ENCODE peak calls at places on chromosomes 7 and 10, in six cellular contexts. One of them, this sample, is unnamed.

GRCh38 chr7:99597762-99598501 is at the start of gene TMEM225B:
- DNase-seq in CD4-positive, alpha-beta T cell: no peak
- DNase-seq in neural progenitor cell: no peak
- DNase-seq in heart right ventricle: no peak
- DNase-seq in dorsolateral prefrontal cortex: no peak
- DNase-seq in sigmoid colon: no peak
- DNase-seq in this sample: no peak

GRCh38 chr7:157786375-157787274 is 449.8 kb downstream of the DNAJB6 start:
- DNase-seq in CD4-positive, alpha-beta T cell: no peak
- DNase-seq in neural progenitor cell: no peak
- DNase-seq in heart right ventricle: no peak
- DNase-seq in dorsolateral prefrontal cortex: no peak
- DNase-seq in sigmoid colon: no peak
- DNase-seq in this sample: no peak

GRCh38 chr7:137996386-137996851 is 5.5 kb downstream of the CREB3L2 start:
- DNase-seq in CD4-positive, alpha-beta T cell: no peak
- DNase-seq in neural progenitor cell: no peak
- DNase-seq in heart right ventricle: peak
- DNase-seq in dorsolateral prefrontal cortex: no peak
- DNase-seq in sigmoid colon: no peak
- DNase-seq in this sample: peak

GRCh38 chr10:21355591-21356011 is 169.9 kb downstream of the SKIDA1 start:
- DNase-seq in CD4-positive, alpha-beta T cell: no peak
- DNase-seq in neural progenitor cell: no peak
- DNase-seq in heart right ventricle: no peak
- DNase-seq in dorsolateral prefrontal cortex: no peak
- DNase-seq in sigmoid colon: no peak
- DNase-seq in this sample: no peak

GRCh38 chr10:4130685-4131084 is 345.7 kb upstream of the KLF6 start:
- DNase-seq in CD4-positive, alpha-beta T cell: no peak
- DNase-seq in neural progenitor cell: no peak
- DNase-seq in heart right ventricle: no peak
- DNase-seq in dorsolateral prefrontal cortex: no peak
- DNase-seq in sigmoid colon: no peak
- DNase-seq in this sample: no peak

GRCh38 chr7:76232698-76233097 is 31.0 kb downstream of the SRRM3 start:
- DNase-seq in CD4-positive, alpha-beta T cell: no peak
- DNase-seq in neural progenitor cell: no peak
- DNase-seq in heart right ventricle: no peak
- DNase-seq in dorsolateral prefrontal cortex: no peak
- DNase-seq in sigmoid colon: no peak
- DNase-seq in this sample: no peak

GRCh38 chr7:18667466-18667865 is 171.9 kb downstream of the HDAC9 start:
- DNase-seq in CD4-positive, alpha-beta T cell: no peak
- DNase-seq in neural progenitor cell: no peak
- DNase-seq in heart right ventricle: no peak
- DNase-seq in dorsolateral prefrontal cortex: no peak
- DNase-seq in sigmoid colon: no peak
- DNase-seq in this sample: no peak

GRCh38 chr7:38548605-38549004 is 82.6 kb downstream of the AMPH start:
- DNase-seq in CD4-positive, alpha-beta T cell: no peak
- DNase-seq in neural progenitor cell: no peak
- DNase-seq in heart right ventricle: no peak
- DNase-seq in dorsolateral prefrontal cortex: no peak
- DNase-seq in sigmoid colon: no peak
- DNase-seq in this sample: no peak

GRCh38 chr10:72855129-72855528 is 38.4 kb upstream of the OIT3 start:
- DNase-seq in CD4-positive, alpha-beta T cell: no peak
- DNase-seq in neural progenitor cell: no peak
- DNase-seq in heart right ventricle: no peak
- DNase-seq in dorsolateral prefrontal cortex: no peak
- DNase-seq in sigmoid colon: no peak
- DNase-seq in this sample: no peak

DNA sequence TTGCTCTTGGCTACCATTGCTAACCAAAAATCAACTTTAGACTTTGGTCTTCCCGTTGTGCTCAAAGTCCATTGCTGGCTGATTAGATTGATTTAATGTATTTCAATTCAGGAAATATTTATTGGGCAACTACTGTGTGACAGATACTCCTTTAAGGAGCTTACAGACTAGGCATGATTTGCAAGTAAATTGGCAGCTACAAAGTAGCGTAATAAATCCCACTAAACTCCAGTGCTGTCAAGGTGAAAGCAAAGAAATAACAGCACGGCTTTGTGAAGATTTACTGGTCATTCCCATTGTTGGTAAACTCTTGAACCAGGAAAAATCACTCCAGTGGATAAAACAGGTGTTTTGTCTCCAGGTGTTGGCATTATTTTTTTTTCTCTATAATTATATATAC is 95.7 kb upstream of the ARMC3 start:
- DNase-seq in CD4-positive, alpha-beta T cell: no peak
- DNase-seq in neural progenitor cell: no peak
- DNase-seq in heart right ventricle: no peak
- DNase-seq in dorsolateral prefrontal cortex: no peak
- DNase-seq in sigmoid colon: no peak
- DNase-seq in this sample: no peak
- H3K27ac ChIP-seq in CD4-positive, alpha-beta T cell: no peak
- H3K27ac ChIP-seq in neural progenitor cell: no peak
- H3K27ac ChIP-seq in heart right ventricle: no peak
- H3K27ac ChIP-seq in dorsolateral prefrontal cortex: no peak
- H3K27ac ChIP-seq in sigmoid colon: no peak
- H3K27ac ChIP-seq in this sample: no peak

DNA sequence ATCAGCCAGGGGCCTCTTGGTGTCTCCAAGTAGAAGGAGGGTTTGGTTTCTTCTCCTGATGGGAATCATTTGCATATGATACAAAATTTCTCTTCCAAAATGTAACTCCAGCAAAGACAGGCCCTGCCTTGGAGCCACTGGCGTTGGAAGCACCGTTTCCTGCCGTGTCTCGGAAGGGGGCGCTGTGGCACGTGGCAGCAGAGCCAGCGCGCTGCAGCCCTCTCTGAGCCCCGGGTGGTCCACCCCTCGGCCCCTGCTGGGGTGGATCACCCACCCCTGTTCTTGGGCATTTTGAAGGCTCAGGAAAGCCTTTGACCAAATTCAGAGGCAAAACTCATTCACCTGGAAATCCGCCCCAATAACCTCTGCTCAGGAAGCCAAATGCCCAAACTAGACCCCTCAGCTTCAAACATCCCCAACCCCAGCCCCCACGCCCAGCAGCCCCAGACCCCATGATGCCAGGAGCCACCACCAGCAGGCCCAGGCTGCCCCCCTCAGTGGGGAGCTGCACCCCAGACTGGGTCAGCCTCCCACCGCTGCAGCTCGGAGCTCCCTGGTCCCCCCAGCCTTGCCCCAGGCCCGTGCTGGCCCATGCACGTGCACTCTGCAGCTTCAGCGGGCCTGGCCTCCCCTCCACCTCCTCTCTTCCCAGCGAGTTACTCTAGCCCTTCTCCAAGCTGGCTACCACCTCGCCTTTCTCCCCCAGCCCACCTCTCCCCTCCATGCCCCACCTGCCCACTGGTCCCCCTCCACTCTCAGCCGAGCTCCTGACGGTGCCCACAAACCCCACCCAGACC is 29.5 kb upstream of the ELFN1 start:
- DNase-seq in CD4-positive, alpha-beta T cell: no peak
- DNase-seq in neural progenitor cell: no peak
- DNase-seq in heart right ventricle: no peak
- DNase-seq in dorsolateral prefrontal cortex: no peak
- DNase-seq in sigmoid colon: no peak
- DNase-seq in this sample: no peak
- TF ChIP-seq CTCF in CD4-positive, alpha-beta T cell: no peak
- TF ChIP-seq CTCF in neural progenitor cell: peak
- TF ChIP-seq CTCF in heart right ventricle: no peak
- TF ChIP-seq CTCF in dorsolateral prefrontal cortex: no peak
- TF ChIP-seq CTCF in sigmoid colon: no peak
- TF ChIP-seq CTCF in this sample: no peak

DNA sequence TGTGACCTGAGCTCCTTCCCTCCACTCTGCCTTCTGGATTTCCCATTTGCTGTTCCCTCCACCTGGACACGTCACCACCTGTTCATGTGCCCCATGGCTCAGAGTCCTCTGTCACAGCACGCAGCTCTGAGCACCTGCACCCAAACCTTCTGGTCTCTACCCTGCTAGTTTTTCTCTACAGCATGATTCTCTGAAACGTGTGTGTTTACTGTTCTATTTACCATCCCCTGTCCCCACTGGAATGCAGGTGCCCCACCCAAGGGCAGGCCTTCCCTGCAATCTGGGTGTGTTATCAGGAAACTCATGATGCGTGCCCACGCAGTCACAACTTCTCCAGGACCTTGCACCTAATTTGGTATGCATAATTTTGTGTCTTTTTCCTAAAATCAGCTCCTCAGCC is 284.4 kb upstream of the IGFBP3 start:
- DNase-seq in CD4-positive, alpha-beta T cell: no peak
- DNase-seq in neural progenitor cell: no peak
- DNase-seq in heart right ventricle: no peak
- DNase-seq in dorsolateral prefrontal cortex: no peak
- DNase-seq in sigmoid colon: no peak
- DNase-seq in this sample: no peak
- H3K27ac ChIP-seq in CD4-positive, alpha-beta T cell: no peak
- H3K27ac ChIP-seq in neural progenitor cell: no peak
- H3K27ac ChIP-seq in heart right ventricle: no peak
- H3K27ac ChIP-seq in dorsolateral prefrontal cortex: no peak
- H3K27ac ChIP-seq in sigmoid colon: no peak
- H3K27ac ChIP-seq in this sample: no peak

DNA sequence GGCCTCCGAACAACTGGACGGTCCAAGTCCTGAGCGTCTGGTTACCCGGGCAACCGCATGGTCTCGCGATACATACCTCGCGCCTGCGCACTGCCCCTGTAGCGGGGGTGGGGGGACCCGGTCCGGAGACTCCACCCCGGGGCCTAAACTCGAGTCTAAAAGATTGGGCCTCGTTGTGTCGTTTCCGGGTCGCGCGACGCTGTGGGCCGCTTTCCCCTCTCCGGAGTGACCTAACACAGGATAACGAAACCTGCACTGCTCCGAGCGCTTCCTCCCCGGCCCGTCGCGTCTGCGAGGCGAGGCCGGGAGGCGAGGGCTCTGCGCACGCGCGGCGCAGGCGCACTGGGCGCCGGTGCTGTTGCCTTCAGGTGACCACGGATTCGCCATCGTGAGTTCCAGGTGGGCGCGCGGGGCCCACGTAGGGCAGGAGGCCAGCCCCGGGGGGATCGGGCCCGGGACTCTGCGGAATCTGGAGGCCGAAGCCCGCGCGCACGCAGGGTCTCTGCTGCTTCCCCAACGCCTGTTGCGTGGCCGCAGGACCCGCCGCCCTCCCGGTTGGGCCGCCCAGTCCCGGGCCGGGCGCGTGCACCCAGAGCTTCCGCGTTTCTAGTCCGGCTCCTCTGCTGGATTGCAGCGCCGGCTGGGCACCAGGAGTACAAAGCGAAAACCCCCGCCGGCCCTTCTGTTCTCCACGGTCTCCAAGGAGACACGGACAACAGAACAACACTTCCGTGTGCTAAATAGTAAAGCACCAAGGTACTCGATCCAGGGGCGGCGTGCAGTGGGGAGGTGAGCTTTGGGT is at the start of gene RPP38:
- DNase-seq in CD4-positive, alpha-beta T cell: peak
- DNase-seq in neural progenitor cell: peak
- DNase-seq in heart right ventricle: peak
- DNase-seq in dorsolateral prefrontal cortex: peak
- DNase-seq in sigmoid colon: peak
- DNase-seq in this sample: peak
- TF ChIP-seq CTCF in CD4-positive, alpha-beta T cell: no peak
- TF ChIP-seq CTCF in neural progenitor cell: no peak
- TF ChIP-seq CTCF in heart right ventricle: no peak
- TF ChIP-seq CTCF in dorsolateral prefrontal cortex: no peak
- TF ChIP-seq CTCF in sigmoid colon: no peak
- TF ChIP-seq CTCF in this sample: no peak

GRCh38 chr7:80785961-80786360 is 132.9 kb downstream of the SEMA3C start:
- DNase-seq in CD4-positive, alpha-beta T cell: no peak
- DNase-seq in neural progenitor cell: no peak
- DNase-seq in heart right ventricle: no peak
- DNase-seq in dorsolateral prefrontal cortex: no peak
- DNase-seq in sigmoid colon: no peak
- DNase-seq in this sample: no peak

GRCh38 chr7:80795174-80795573 is 123.7 kb downstream of the SEMA3C start:
- DNase-seq in CD4-positive, alpha-beta T cell: no peak
- DNase-seq in neural progenitor cell: no peak
- DNase-seq in heart right ventricle: no peak
- DNase-seq in dorsolateral prefrontal cortex: no peak
- DNase-seq in sigmoid colon: no peak
- DNase-seq in this sample: no peak

GRCh38 chr7:80790877-80791276 is 128.0 kb downstream of the SEMA3C start:
- DNase-seq in CD4-positive, alpha-beta T cell: no peak
- DNase-seq in neural progenitor cell: no peak
- DNase-seq in heart right ventricle: peak
- DNase-seq in dorsolateral prefrontal cortex: no peak
- DNase-seq in sigmoid colon: peak
- DNase-seq in this sample: no peak

DNA sequence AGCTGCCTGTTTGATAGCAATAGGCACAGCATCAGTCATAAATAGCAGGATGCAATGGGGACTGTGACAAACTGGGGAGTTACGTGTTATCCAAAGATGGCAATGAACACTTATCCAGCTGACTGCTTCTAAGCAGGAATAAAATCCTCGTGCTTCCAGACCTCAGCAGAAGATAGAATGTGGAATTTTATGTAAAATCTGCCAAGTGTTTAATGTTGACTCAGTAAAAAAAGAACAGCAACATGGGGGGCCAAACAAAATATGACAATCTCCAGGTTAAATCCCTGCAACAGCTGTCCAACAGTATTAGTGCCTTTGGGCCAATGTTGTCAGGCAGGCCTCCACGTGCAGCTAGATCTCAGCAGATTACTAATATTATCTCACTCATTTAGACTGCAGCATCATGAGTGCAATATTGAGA is 127.3 kb downstream of the SEMA3C start:
- DNase-seq in CD4-positive, alpha-beta T cell: no peak
- DNase-seq in neural progenitor cell: no peak
- DNase-seq in heart right ventricle: no peak
- DNase-seq in dorsolateral prefrontal cortex: no peak
- DNase-seq in sigmoid colon: no peak
- DNase-seq in this sample: no peak
- H3K27ac ChIP-seq in CD4-positive, alpha-beta T cell: no peak
- H3K27ac ChIP-seq in neural progenitor cell: no peak
- H3K27ac ChIP-seq in heart right ventricle: peak
- H3K27ac ChIP-seq in dorsolateral prefrontal cortex: no peak
- H3K27ac ChIP-seq in sigmoid colon: peak
- H3K27ac ChIP-seq in this sample: no peak